ENCODE peak calls at places on chromosomes 1 and 21, in nine cellular contexts. Y is GDM1; Q is stimulated activated naive CD4-positive, alpha-beta T cell; H is hippocampal formation; W is globus pallidus; K is adipocyte; V is stimulated activated effector memory CD8-positive, alpha-beta T cell treated with anti-CD3 and anti-CD28 coated beads, Interleukin-12 subunit alpha, Interleukin-12 subunit beta, amount 100 ng/mL, for 72 hours; G is NCI-H1105; A is adrenal gland. Z is an unnamed sample.

GRCh38 chr1:32501865-32502264 is 37.0 kb downstream of the ZBTB8B start:
- DNase-seq in W (no peak), Y (no peak), V (no peak), K (no peak), Q (no peak), G (no peak), A (peak), H (no peak), Z (no peak)

GRCh38 chr1:164694505-164694904 is 135.5 kb downstream of the PBX1 start:
- DNase-seq in G (no peak), V (no peak), K (no peak), A (no peak), Q (no peak), H (no peak), W (no peak), Y (no peak), Z (no peak)

GRCh38 chr1:210594605-210595004 is 265.9 kb downstream of the HHAT start:
- DNase-seq in H (no peak), Q (no peak), W (no peak), Y (no peak), K (no peak), V (no peak), A (no peak), G (no peak), Z (no peak)

GRCh38 chr1:2226525-2227340 is 1.4 kb upstream of the SKI start:
- DNase-seq in G (no peak), Y (no peak), Q (no peak), W (no peak), K (peak), V (no peak), H (no peak), A (peak), Z (peak)

GRCh38 chr1:220808501-220809186 is 21.9 kb downstream of the MTARC1 start:
- DNase-seq in H (no peak), A (no peak), K (no peak), W (no peak), G (no peak), V (no peak), Q (no peak), Y (no peak), Z (no peak)

GRCh38 chr21:45525153-45525909 is 16.9 kb downstream of the SLC19A1 start:
- DNase-seq in H (no peak), V (no peak), Y (no peak), G (no peak), A (peak), W (no peak), Q (no peak), K (no peak), Z (peak)

GRCh38 chr1:25392881-25393280 is 27.7 kb downstream of the RHCE start:
- DNase-seq in G (no peak), K (no peak), A (no peak), V (no peak), Q (no peak), Y (no peak), W (no peak), H (no peak), Z (no peak)

GRCh38 chr1:245448858-245449534 is 294.2 kb downstream of the KIF26B start:
- DNase-seq in A (no peak), Y (no peak), W (no peak), K (no peak), H (no peak), Q (no peak), G (no peak), V (no peak), Z (peak)

GRCh38 chr21:38416791-38417190 is 81.5 kb downstream of the ERG start:
- DNase-seq in H (no peak), W (no peak), Q (no peak), G (no peak), K (no peak), A (no peak), V (no peak), Y (no peak), Z (no peak)

GRCh38 chr1:31976401-31976800 is 37.3 kb upstream of the KHDRBS1 start:
- DNase-seq in W (no peak), K (no peak), H (no peak), Y (no peak), V (no peak), G (no peak), A (peak), Q (no peak), Z (no peak)

GRCh38 chr1:94310570-94311270 is 73.3 kb upstream of the ARHGAP29 start:
- DNase-seq in V (no peak), Q (no peak), K (no peak), G (no peak), H (no peak), A (no peak), W (no peak), Y (no peak), Z (no peak)

GRCh38 chr21:44434936-44435635 is 20.2 kb upstream of the LRRC3 start:
- DNase-seq in K (no peak), H (no peak), G (no peak), Q (no peak), V (no peak), W (no peak), A (peak), Y (no peak), Z (no peak)